ENCODE peak calls at places on chromosomes 1 and 21, in six cellular contexts. W is heart left ventricle, Q is HFF-Myc, J is WTC11, V is cardiac fibroblast, E is astrocyte of the spinal cord. A is an unnamed sample.

GRCh38 chr21:45837936-45838335 is 143.6 kb upstream of the COL6A1 start:
- DNase-seq in W (no peak), Q (no peak), E (no peak), J (no peak), V (no peak), A (no peak)

GRCh38 chr1:224223819-224224714 is 41.0 kb downstream of the DEGS1 start:
- DNase-seq in W (peak), V (peak), J (no peak), E (peak), Q (peak), A (peak)

GRCh38 chr1:48356901-48357300 is 115.1 kb downstream of the SPATA6 start:
- DNase-seq in W (no peak), J (no peak), V (no peak), E (no peak), Q (no peak), A (no peak)

GRCh38 chr1:199784127-199784526 is 243.4 kb upstream of the NR5A2 start:
- DNase-seq in E (peak), Q (no peak), J (no peak), V (peak), W (no peak), A (no peak)

GRCh38 chr1:161772397-161772796 is 6.3 kb downstream of the ATF6 start:
- DNase-seq in Q (no peak), V (peak), E (no peak), W (no peak), J (no peak), A (peak)

GRCh38 chr1:184222561-184223157 is 164.2 kb upstream of the C1orf21 start:
- DNase-seq in E (peak), Q (no peak), J (peak), W (no peak), V (peak), A (peak)

GRCh38 chr1:210918893-210919292 is 215.1 kb downstream of the KCNH1 start:
- DNase-seq in W (no peak), E (no peak), Q (no peak), J (no peak), V (no peak), A (no peak)

GRCh38 chr1:209689484-209689883 is 14.3 kb downstream of the G0S2 start:
- DNase-seq in W (no peak), V (peak), J (no peak), E (no peak), Q (no peak), A (peak)

GRCh38 chr1:46611691-46612221 is 4.9 kb downstream of the MOB3C start:
- DNase-seq in V (peak), Q (no peak), W (no peak), E (no peak), J (no peak), A (no peak)

GRCh38 chr1:178310685-178311105 is 186.1 kb downstream of the CLEC20A start:
- DNase-seq in W (no peak), V (peak), Q (peak), J (no peak), E (peak), A (peak)

GRCh38 chr1:53087332-53088285 is 25.6 kb downstream of the PODN start:
- DNase-seq in W (no peak), V (no peak), Q (no peak), E (no peak), J (peak), A (no peak)

GRCh38 chr1:66493731-66494130 is 40.2 kb upstream of the SGIP1 start:
- DNase-seq in J (no peak), V (no peak), Q (peak), E (no peak), W (no peak), A (no peak)

GRCh38 chr1:54480201-54480848 is 67.7 kb upstream of the ACOT11 start:
- DNase-seq in Q (no peak), V (no peak), W (no peak), J (peak), E (no peak), A (no peak)

GRCh38 chr1:203104789-203105188 is 19.0 kb upstream of the MYOG start:
- DNase-seq in J (no peak), E (no peak), V (no peak), W (no peak), Q (no peak), A (no peak)

DNA sequence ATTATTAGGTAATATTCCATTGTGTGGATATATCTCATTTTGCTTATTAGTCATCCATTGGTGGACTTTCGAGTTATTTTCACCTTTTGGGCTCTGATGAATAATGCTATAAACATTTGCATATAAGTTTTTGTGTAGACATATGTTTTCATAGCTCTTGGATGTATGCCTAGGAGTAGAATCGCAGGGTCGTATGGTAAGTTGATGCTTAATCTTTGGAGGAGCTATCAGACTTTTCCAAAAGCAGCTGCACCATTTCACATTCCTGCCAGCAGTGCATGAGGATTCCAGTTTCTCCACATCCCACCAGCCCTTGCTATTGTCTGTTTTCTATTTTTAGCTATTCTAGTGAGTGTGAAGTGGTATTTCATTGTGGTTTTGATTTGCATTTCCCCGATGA is 120.3 kb upstream of the TMEM51 start:
- DNase-seq in V (peak), W (no peak), E (peak), Q (peak), J (no peak), A (peak)
- TF ChIP-seq CTCF in V (peak), W (no peak), E (peak), Q (peak), J (no peak), A (peak)

GRCh38 chr1:65238010-65238409 is 71.3 kb upstream of the DNAJC6 start:
- DNase-seq in J (no peak), W (no peak), V (no peak), Q (no peak), E (no peak), A (no peak)

GRCh38 chr1:65232402-65233122 is 76.8 kb upstream of the DNAJC6 start:
- DNase-seq in E (no peak), W (no peak), Q (no peak), J (no peak), V (peak), A (no peak)

GRCh38 chr1:65231718-65232330 is 77.5 kb upstream of the DNAJC6 start:
- DNase-seq in J (no peak), W (no peak), Q (no peak), E (no peak), V (no peak), A (no peak)

GRCh38 chr1:65233757-65234156 is 75.6 kb upstream of the DNAJC6 start:
- DNase-seq in V (no peak), Q (no peak), E (no peak), J (no peak), W (no peak), A (no peak)

DNA sequence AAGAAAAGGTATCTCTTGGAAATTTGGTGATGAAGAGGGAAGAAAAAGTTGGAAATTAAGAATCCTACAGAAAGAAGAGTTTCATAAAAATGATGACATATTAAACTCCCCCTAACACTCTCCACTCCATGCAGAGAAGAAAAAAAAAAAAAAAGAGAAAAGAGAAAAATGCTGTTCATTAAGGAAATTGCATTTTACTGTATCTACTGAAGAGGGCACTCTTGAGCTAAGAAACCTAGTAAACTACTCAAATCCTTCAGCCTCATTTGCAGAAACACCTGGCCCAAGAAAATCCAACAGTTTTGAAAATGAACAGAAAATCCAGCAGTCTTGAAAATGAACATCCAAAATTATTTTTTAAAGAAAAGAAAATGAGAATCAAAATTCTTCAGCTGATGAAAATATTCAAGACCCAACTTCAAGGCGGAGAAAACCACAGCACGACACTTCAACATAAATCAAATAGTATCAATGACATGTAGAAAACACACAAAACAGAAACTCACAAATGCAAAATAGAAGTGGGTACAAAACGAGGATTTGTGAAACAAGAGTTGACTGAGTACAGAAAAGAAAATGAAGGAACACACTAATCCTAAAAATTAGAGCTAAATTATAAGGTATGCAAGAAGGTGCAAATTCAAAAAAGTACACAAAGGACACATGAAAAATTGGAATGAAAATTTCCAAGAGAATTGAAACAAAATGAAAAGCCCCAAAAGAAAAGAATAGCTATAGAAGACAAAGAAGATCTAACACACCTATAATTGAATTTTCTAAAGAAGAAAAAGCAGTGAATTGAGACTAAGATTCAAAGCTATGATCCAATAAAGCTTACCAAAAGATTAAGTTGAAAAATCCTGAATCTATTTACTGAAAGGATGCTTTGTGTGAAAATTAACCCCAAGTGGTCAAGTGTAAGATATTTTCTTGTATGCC is 73.2 kb upstream of the DNAJC6 start:
- DNase-seq in E (peak), J (no peak), Q (no peak), W (no peak), V (peak), A (peak)
- TF ChIP-seq CTCF in E (peak), J (peak), Q (peak), W (peak), V (peak), A (peak)

DNA sequence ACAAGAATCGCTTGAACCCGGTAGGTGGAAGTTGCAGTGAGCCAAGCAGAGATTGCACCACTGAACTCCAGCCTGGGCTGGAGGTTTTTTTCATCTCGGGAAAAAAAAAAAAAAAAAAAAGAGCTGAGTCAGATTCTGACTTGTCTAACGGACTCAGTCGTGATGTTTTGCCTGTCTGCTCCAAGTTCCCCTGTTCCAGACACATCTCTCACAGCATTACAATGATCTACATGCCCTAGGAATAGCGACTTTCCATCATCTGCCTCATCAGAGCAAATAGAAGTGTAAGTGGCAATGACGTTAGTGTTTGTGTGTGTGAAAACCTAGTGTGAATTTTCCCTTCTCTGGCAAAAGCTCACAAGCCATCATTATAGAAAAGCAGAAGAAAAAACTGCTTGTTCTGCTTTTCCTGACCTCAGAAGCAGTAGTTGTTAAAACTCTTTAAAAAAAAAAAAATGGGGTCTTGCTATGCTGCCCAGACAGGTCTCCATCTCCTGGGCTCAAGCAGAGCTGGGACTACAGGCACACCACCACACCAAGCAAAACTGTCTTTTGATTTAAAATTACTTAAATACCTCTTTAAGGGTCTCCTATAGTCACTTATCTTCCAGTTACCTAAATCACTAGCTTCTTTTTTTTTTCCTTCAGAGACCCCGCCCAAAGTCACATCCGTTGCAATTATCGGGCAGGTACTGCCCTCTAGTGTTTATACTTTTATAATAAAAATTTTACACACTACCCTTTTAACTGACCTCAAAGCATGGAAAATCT is 37.3 kb downstream of the PLEKHO1 start:
- DNase-seq in E (peak), W (no peak), V (peak), Q (no peak), J (no peak), A (peak)
- TF ChIP-seq CTCF in E (peak), W (peak), V (peak), Q (peak), J (peak), A (peak)

DNA sequence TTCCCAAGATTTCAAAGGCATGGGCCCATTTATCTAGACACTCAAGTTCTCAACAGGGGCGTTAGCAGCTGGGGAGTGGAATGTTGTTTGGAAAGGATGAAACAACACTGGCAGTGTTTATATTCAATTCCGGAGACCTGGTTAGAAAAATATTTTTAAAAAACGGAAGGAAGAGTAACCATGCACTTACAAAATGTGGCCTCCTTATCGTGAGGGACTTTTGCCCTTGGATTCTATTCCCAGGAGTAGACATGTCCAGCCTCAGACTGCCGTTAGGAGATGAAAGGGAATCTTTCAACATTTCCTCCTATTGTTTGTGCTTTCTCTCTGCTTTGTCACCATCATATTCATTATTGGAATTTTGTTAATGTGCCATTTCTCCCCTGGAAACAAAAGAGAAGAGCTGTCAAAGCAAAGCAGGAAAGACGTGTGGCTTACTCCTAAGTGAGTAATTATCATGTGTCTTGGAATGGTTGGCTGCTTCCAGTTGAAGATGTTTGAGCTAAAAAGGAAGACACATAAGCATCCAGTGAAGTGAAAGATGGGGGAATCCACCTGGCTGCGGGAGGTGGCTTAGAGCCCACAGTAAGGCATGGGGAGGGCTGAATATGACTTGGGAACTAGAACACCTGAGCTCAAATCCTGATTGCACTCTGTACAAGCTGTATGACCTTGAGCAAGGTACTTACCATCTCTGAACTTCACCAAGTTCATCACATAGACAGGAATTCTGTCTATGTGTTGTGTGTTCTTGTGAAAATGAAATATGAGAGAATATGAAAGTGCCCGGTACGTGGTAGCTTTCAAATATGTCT is 71.7 kb upstream of the JUN start:
- DNase-seq in J (no peak), E (peak), W (no peak), V (peak), Q (no peak), A (peak)
- TF ChIP-seq CTCF in J (no peak), E (no peak), W (no peak), V (no peak), Q (no peak), A (no peak)

GRCh38 chr1:189697113-189697512 is 780.6 kb downstream of the BRINP3 start:
- DNase-seq in W (no peak), J (no peak), V (no peak), E (no peak), Q (no peak), A (no peak)

GRCh38 chr1:189696297-189696696 is 781.4 kb downstream of the BRINP3 start:
- DNase-seq in J (no peak), W (no peak), E (no peak), V (no peak), Q (no peak), A (no peak)

DNA sequence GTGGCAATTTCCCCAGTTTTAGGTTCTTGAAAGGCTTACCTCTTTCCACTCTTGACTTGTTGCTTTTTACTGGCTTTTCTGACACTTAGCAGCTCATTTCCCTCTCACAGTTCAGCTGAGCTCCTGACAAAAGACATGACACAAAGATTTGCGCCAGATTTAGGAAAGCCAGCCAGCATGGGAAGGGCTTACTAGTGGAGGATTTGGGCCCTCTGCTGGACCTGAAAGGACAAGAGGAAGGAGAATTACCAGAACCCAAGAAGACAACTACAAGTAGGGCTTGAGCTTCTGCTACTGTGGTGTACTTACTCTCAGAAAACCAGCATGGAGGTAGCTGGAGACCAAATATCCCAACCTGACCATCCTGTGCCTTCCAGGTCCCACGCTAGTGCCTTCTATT is 784.5 kb downstream of the BRINP3 start:
- DNase-seq in J (no peak), Q (no peak), E (no peak), W (no peak), V (no peak), A (peak)
- TF ChIP-seq CTCF in J (no peak), Q (no peak), E (no peak), W (no peak), V (no peak), A (no peak)

GRCh38 chr1:25247829-25248754 is 838 bp upstream of the RSRP1 start:
- DNase-seq in W (no peak), J (no peak), E (no peak), V (no peak), Q (no peak), A (no peak)
- TF ChIP-seq CTCF in W (no peak), J (no peak), E (peak), V (no peak), Q (no peak), A (no peak)

GRCh38 chr1:6178751-6179563 is 1.2 kb downstream of the CHD5 start:
- DNase-seq in V (no peak), W (no peak), J (peak), E (no peak), Q (no peak), A (no peak)
- TF ChIP-seq CTCF in V (no peak), W (no peak), J (no peak), E (no peak), Q (no peak), A (no peak)

DNA sequence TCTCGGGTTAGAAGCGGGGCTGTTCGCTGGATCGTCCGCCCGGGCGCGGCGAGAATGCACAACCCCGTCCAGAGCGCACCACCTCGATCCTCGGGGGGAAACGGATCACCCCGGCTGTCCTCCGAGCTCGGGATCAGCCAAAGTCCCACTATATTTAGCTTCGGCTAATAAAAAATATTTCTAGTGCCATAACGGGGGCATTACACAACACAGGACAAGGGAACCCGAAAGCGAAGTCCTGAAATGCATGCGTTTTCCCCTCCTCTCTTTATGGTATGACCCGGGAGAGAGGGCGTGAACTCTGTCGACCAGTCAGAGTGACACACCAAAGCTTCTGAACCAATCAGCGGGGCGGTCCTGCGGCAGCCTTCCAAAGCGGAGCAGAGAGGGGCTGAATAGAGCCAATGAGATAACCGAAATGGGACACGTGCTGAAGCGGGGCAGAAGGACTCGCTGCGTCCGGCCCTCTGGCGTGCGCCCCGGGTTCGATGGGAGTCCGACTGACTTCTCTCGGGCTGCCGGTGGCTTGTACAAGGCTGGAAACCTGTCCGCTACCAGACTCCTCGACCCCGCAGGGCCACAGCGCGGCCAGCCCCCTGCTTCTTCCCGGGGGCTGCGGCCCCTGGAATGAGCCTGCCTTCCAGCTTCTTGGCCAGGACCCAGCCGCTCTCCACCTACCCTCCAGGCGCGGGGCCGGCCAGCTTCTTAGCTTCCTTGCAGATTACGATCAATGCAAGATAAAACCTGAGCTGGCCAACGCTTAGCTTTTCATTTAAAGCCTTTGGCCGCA is at the start of gene ALDH4A1:
- DNase-seq in E (peak), J (peak), V (peak), Q (peak), W (peak), A (peak)
- TF ChIP-seq CTCF in E (no peak), J (no peak), V (no peak), Q (no peak), W (no peak), A (no peak)

GRCh38 chr1:234322979-234323378 is 50.3 kb upstream of the COA6 start:
- DNase-seq in V (peak), W (no peak), E (peak), Q (no peak), J (peak), A (peak)
- TF ChIP-seq CTCF in V (peak), W (peak), E (peak), Q (peak), J (peak), A (peak)

A was measured in fibroblast of pulmonary artery.